ENCODE peak calls at places on chromosome 16, in seven cellular contexts. X, M, G, S, P, L and T are unnamed samples. For H3K4me1, the result is how much of the 10 kb centered on the place peaks cover.

GRCh38 chr16:23058576-23058975 is 90.7 kb downstream of the USP31 start:
- DNase-seq in X (no peak), M (no peak), G (no peak), S (no peak), P (no peak), L (no peak), T (no peak)

GRCh38 chr16:11543676-11544393 is 42.9 kb downstream of the LITAF start:
- DNase-seq in X (no peak), M (no peak), G (no peak), S (no peak), P (no peak), L (no peak), T (no peak)

GRCh38 chr16:2271848-2272461 is 4.0 kb upstream of the RNPS1 start:
- DNase-seq in X (no peak), M (no peak), G (no peak), S (no peak), P (no peak), L (no peak), T (no peak)

GRCh38 chr16:69767459-69768229 is 5.5 kb downstream of the WWP2 start:
- DNase-seq in X (no peak), M (no peak), G (no peak), S (no peak), P (no peak), L (no peak), T (no peak)

GRCh38 chr16:24821129-24821528 is 24.6 kb upstream of the SLC5A11 start:
- DNase-seq in X (no peak), M (no peak), G (no peak), S (no peak), P (no peak), L (no peak), T (no peak)

GRCh38 chr16:19524866-19525723 is 1.4 kb downstream of the CCP110 start:
- DNase-seq in X (no peak), M (no peak), G (peak), S (no peak), P (no peak), L (no peak), T (no peak)

GRCh38 chr16:76490240-76490639 is 213.0 kb downstream of the CNTNAP4 start:
- DNase-seq in X (no peak), M (no peak), G (no peak), S (no peak), P (no peak), L (no peak), T (no peak)

GRCh38 chr16:70151941-70152509 is 21.6 kb upstream of the CLEC18C start:
- DNase-seq in X (no peak), M (no peak), G (peak), S (no peak), P (peak), L (no peak), T (no peak)

GRCh38 chr16:49556252-49557069 is 182.9 kb downstream of the C16orf78 start:
- DNase-seq in X (no peak), M (no peak), G (peak), S (no peak), P (no peak), L (peak), T (peak)

GRCh38 chr16:84368327-84368996 is at the start of gene ATP2C2:
- DNase-seq in X (peak), M (no peak), G (no peak), S (peak), P (peak), L (no peak), T (peak)

GRCh38 chr16:21684199-21684598 is 20.4 kb downstream of the OTOA start:
- DNase-seq in X (no peak), M (peak), G (peak), S (no peak), P (peak), L (no peak), T (no peak)

GRCh38 chr16:48024042-48024441 is 131.8 kb downstream of the ABCC12 start:
- DNase-seq in X (no peak), M (no peak), G (no peak), S (no peak), P (no peak), L (no peak), T (no peak)

GRCh38 chr16:21185659-21186325 is 25.6 kb downstream of the ZP2 start:
- DNase-seq in X (no peak), M (no peak), G (no peak), S (no peak), P (peak), L (no peak), T (no peak)

GRCh38 chr16:29664133-29664912 is 1.3 kb downstream of the SPN start:
- DNase-seq in X (no peak), M (no peak), G (peak), S (peak), P (no peak), L (no peak), T (no peak)

GRCh38 chr16:53999841-54000240 is 286.7 kb downstream of the IRX3 start:
- DNase-seq in X (no peak), M (no peak), G (no peak), S (no peak), P (no peak), L (peak), T (no peak)

GRCh38 chr16:67026570-67026969 is 2.4 kb upstream of the CBFB start:
- DNase-seq in X (no peak), M (peak), G (no peak), S (no peak), P (no peak), L (no peak), T (no peak)

GRCh38 chr16:21277927-21278706 is at the start of gene CRYM:
- DNase-seq in X (peak), M (peak), G (peak), S (peak), P (peak), L (no peak), T (peak)

GRCh38 chr16:75860654-75861053 is 134.4 kb upstream of the CPHXL start:
- DNase-seq in X (no peak), M (no peak), G (no peak), S (no peak), P (no peak), L (no peak), T (no peak)

GRCh38 chr16:3074860-3075545 is 9.6 kb downstream of the IL32 start:
- DNase-seq in X (peak), M (no peak), G (no peak), S (no peak), P (peak), L (no peak), T (no peak)

GRCh38 chr16:2015117-2015946 is 4.3 kb upstream of the NPW start:
- DNase-seq in X (peak), M (no peak), G (no peak), S (peak), P (peak), L (no peak), T (peak)

GRCh38 chr16:68696514-68696913 is 40.6 kb upstream of the CDH1 start:
- DNase-seq in X (no peak), M (no peak), G (no peak), S (peak), P (peak), L (no peak), T (peak)

GRCh38 chr16:80577485-80578280 is 36.9 kb downstream of the DYNLRB2 start:
- DNase-seq in X (peak), M (no peak), G (no peak), S (no peak), P (no peak), L (no peak), T (no peak)

GRCh38 chr16:81505011-81505660 is 60.5 kb downstream of the CMIP start:
- DNase-seq in X (no peak), M (no peak), G (peak), S (no peak), P (no peak), L (no peak), T (peak)

GRCh38 chr16:79217375-79218011 is 383.0 kb downstream of the MAF start:
- DNase-seq in X (no peak), M (no peak), G (no peak), S (no peak), P (no peak), L (no peak), T (no peak)

GRCh38 chr16:6096931-6097665 is 999.5 kb upstream of the EEF2KMT start:
- DNase-seq in X (no peak), M (no peak), G (no peak), S (no peak), P (no peak), L (peak), T (no peak)

GRCh38 chr16:79639576-79640311 is 39.2 kb upstream of the MAF start:
- DNase-seq in X (peak), M (no peak), G (no peak), S (no peak), P (no peak), L (no peak), T (no peak)

GRCh38 chr16:81448154-81449131 is 3.8 kb downstream of the CMIP start:
- DNase-seq in X (peak), M (no peak), G (no peak), S (no peak), P (peak), L (no peak), T (peak)

GRCh38 chr16:2610781-2611498 is 71.4 kb upstream of the KCTD5 start:
- DNase-seq in X (no peak), M (peak), G (no peak), S (peak), P (no peak), L (no peak), T (no peak)

GRCh38 chr16:23435500-23435899 is 17.5 kb downstream of the COG7 start:
- DNase-seq in X (peak), M (peak), G (peak), S (peak), P (peak), L (no peak), T (peak)

GRCh38 chr16:2482181-2483107 is 7.5 kb downstream of the TBC1D24 start:
- DNase-seq in X (no peak), M (no peak), G (no peak), S (peak), P (no peak), L (peak), T (no peak)

GRCh38 chr16:50261707-50262235 is 4.6 kb upstream of the ADCY7 start:
- DNase-seq in X (peak), M (no peak), G (no peak), S (no peak), P (peak), L (no peak), T (no peak)

GRCh38 chr16:87190288-87191240 is 126.6 kb downstream of the C16orf95 start:
- DNase-seq in X (no peak), M (no peak), G (no peak), S (no peak), P (no peak), L (peak), T (no peak)

GRCh38 chr16:57734308-57734924 is 1.2 kb upstream of the KATNB1 start:
- DNase-seq in X (no peak), M (no peak), G (no peak), S (no peak), P (no peak), L (no peak), T (peak)

GRCh38 chr16:14377326-14377725 is 252.7 kb downstream of the PARN start:
- DNase-seq in X (no peak), M (no peak), G (no peak), S (no peak), P (no peak), L (peak), T (no peak)

DNA sequence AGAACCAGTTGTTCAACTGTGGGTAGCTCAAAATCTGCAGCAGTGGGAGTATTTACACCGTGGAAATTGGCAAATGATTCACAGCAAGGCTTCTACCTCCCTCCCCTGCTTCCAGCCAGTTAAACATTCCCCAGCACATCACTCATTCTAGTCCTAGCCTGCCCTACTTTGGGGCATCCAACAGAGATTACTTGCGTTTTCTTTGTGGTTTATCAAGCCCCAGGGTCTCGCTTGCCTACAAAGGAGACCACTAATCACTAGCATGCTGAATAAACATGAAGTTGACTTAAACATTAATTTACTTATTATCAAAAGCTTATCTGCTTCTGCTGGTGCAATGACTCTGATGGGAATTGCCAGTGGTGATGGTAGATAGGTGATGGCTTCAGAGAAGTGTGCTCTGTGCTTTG is 94.5 kb downstream of the MARF1 start:
- DNase-seq in X (no peak), M (no peak), G (no peak), S (no peak), P (no peak), L (peak), T (no peak)
- TF ChIP-seq CTCF in X (no peak), M (no peak), G (no peak), S (no peak), P (no peak), L (no peak), T (no peak)

GRCh38 chr16:10541396-10541795 is 39.0 kb downstream of the EMP2 start:
- DNase-seq in X (no peak), M (no peak), G (no peak), S (no peak), P (no peak), L (no peak), T (no peak)
- H3K4me3 ChIP-seq in X (no peak), M (no peak), G (no peak), S (no peak), P (no peak), L (no peak), T (no peak)

GRCh38 chr16:679808-680624 is at the start of gene STUB1:
- DNase-seq in X (peak), M (peak), G (peak), S (peak), P (peak), L (peak), T (peak)

GRCh38 chr16:681746-682427 is 1.7 kb downstream of the STUB1 start:
- DNase-seq in X (no peak), M (no peak), G (peak), S (no peak), P (no peak), L (peak), T (no peak)

GRCh38 chr16:680625-680945 is 375 bp downstream of the STUB1 start:
- DNase-seq in X (no peak), M (no peak), G (no peak), S (no peak), P (no peak), L (no peak), T (no peak)

GRCh38 chr16:682493-683395 is 1.4 kb downstream of the JMJD8 start:
- DNase-seq in X (no peak), M (no peak), G (no peak), S (no peak), P (no peak), L (no peak), T (no peak)

GRCh38 chr16:680967-681745 is 946 bp downstream of the STUB1 start:
- DNase-seq in X (peak), M (peak), G (no peak), S (peak), P (peak), L (peak), T (no peak)
- H3K4me1 ChIP-seq in X (half or more), M (under half), G (under half), S (half or more), P (under half), L (under half), T (under half)

GRCh38 chr16:28136751-28137434 is 73.4 kb upstream of the GSG1L start:
- DNase-seq in X (no peak), M (no peak), G (no peak), S (no peak), P (no peak), L (no peak), T (no peak)

GRCh38 chr16:28146536-28146935 is 65.2 kb downstream of the XPO6 start:
- DNase-seq in X (no peak), M (no peak), G (no peak), S (no peak), P (no peak), L (no peak), T (no peak)

GRCh38 chr16:28139530-28139929 is 72.2 kb downstream of the XPO6 start:
- DNase-seq in X (no peak), M (no peak), G (no peak), S (no peak), P (no peak), L (no peak), T (no peak)

GRCh38 chr16:28140788-28141618 is 70.8 kb downstream of the XPO6 start:
- DNase-seq in X (peak), M (no peak), G (no peak), S (peak), P (no peak), L (no peak), T (no peak)
- TF ChIP-seq CTCF in X (no peak), M (no peak), G (no peak), S (no peak), P (no peak), L (no peak), T (no peak)

GRCh38 chr16:88805340-88805715 is 1.7 kb downstream of the CDT1 start:
- DNase-seq in X (no peak), M (no peak), G (no peak), S (no peak), P (no peak), L (no peak), T (no peak)
- H3K4me3 ChIP-seq in X (no peak), M (no peak), G (peak), S (no peak), P (no peak), L (no peak), T (peak)